ENCODE peak calls at places on chromosomes 12 and 14, in four cellular contexts. One of them, this sample, is unnamed.

GRCh38 chr12:125634813-125635212 is 569.6 kb downstream of the AACS start:
- DNase-seq in K562: no peak
- DNase-seq in H1: no peak
- DNase-seq in HepG2: no peak
- DNase-seq in this sample: no peak

GRCh38 chr12:16163891-16164290 is 113.6 kb downstream of the SLC15A5 start:
- DNase-seq in K562: no peak
- DNase-seq in H1: no peak
- DNase-seq in HepG2: no peak
- DNase-seq in this sample: no peak

GRCh38 chr14:90624732-90625444 is 191.3 kb downstream of the TTC7B start:
- DNase-seq in K562: no peak
- DNase-seq in H1: no peak
- DNase-seq in HepG2: peak; percentile 53
- DNase-seq in this sample: no peak

GRCh38 chr12:125050868-125051267 is 14.4 kb upstream of the AACS start:
- DNase-seq in K562: no peak
- DNase-seq in H1: no peak
- DNase-seq in HepG2: no peak
- DNase-seq in this sample: no peak

GRCh38 chr14:80003138-80003537 is 208.2 kb downstream of the DIO2 start:
- DNase-seq in K562: no peak
- DNase-seq in H1: no peak
- DNase-seq in HepG2: peak; percentile 79
- DNase-seq in this sample: no peak

GRCh38 chr12:102753802-102754201 is 163.2 kb downstream of the PAH start:
- DNase-seq in K562: no peak
- DNase-seq in H1: no peak
- DNase-seq in HepG2: no peak
- DNase-seq in this sample: no peak

GRCh38 chr14:53999061-53999488 is 42.5 kb upstream of the BMP4 start:
- DNase-seq in K562: no peak
- DNase-seq in H1: no peak
- DNase-seq in HepG2: peak; percentile 68
- DNase-seq in this sample: no peak

GRCh38 chr12:95663525-95663924 is 112.2 kb upstream of the USP44 start:
- DNase-seq in K562: no peak
- DNase-seq in H1: no peak
- DNase-seq in HepG2: peak; percentile 23
- DNase-seq in this sample: no peak

GRCh38 chr14:72633551-72633950 is 260.4 kb downstream of the DPF3 start:
- DNase-seq in K562: no peak
- DNase-seq in H1: peak; percentile 20
- DNase-seq in HepG2: no peak
- DNase-seq in this sample: no peak

GRCh38 chr14:104800600-104801283 is at the start of gene ZBTB42:
- DNase-seq in K562: peak; percentile 77
- DNase-seq in H1: peak; percentile 74
- DNase-seq in HepG2: peak; percentile 54
- DNase-seq in this sample: no peak

GRCh38 chr12:75542942-75543341 is 31.5 kb upstream of the KRR1 start:
- DNase-seq in K562: no peak
- DNase-seq in H1: no peak
- DNase-seq in HepG2: no peak
- DNase-seq in this sample: no peak

DNA sequence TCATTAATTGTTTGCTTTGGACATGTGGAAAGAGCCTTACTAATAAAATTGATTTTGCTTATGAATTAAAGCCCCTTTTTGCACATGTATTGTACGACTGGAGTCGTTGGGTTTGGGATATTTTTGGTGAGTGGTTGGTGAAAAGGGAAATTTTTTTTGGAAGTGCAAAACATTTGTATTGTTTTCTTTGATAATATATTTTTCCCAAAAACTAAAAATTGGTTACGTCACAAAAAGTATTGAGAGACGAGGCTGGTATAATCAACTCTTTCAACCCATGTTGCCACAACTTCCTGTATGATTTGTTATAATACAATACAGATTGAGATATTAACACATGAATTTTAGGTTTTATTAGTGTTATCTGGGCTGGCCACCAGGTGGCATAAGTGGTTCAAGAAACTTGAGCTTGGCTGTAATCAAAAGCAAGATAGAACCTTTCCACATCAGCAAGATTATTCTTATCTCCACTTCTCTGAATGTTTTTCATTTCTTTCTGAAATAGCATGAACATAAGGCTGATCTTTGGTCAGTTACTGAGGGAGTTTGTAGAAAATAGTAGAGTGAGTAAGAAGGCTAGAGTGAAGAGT is 8.7 kb downstream of the NGDN start:
- DNase-seq in K562: peak; percentile 51
- DNase-seq in H1: peak; percentile 56
- DNase-seq in HepG2: peak; percentile 77
- DNase-seq in this sample: no peak
- TF ChIP-seq ZNF274 in K562: no peak
- TF ChIP-seq ZNF274 in H1: no peak
- TF ChIP-seq ZNF274 in HepG2: no peak
- TF ChIP-seq ZNF274 in this sample: no peak

DNA sequence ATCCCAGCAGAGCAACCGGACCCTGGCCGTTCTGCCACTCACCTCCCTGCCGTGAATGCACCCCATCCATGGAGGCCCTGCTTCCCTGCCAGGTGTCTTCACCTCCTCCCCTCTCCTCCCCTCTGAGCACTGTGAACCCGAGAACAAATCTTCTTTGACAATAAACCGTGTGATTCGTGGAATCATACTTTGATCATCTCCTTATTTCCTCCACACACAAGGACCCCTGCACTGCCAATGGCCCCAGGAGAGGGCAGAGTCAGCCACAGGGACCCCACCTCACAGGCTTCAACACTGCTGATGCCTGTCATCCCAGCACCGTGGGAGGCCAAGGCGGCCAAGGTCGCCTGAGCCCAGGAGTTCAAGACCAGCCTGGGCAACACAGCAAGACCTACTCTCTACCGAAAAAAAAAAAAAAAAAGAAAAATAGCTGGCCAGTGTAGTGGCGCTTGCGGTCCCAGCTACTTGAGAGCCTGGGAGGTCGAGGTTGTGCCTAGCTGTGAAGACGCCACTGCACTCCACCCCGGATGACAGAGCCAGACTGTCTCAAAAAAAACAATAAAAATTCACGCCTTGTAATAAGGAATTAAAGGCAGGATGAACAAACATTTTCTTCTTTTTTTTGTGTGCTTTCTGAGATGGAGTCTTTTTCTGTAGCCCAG is 1.1 kb downstream of the XRCC3 start:
- DNase-seq in K562: no peak
- DNase-seq in H1: no peak
- DNase-seq in HepG2: no peak
- DNase-seq in this sample: no peak
- H3K4me3 ChIP-seq in K562: peak overlapping the region; percentile 68
- H3K4me3 ChIP-seq in H1: peak overlapping the region; percentile 84
- H3K4me3 ChIP-seq in HepG2: peak overlapping the region; percentile 64
- H3K4me3 ChIP-seq in this sample: peak overlapping the region; percentile 76

DNA sequence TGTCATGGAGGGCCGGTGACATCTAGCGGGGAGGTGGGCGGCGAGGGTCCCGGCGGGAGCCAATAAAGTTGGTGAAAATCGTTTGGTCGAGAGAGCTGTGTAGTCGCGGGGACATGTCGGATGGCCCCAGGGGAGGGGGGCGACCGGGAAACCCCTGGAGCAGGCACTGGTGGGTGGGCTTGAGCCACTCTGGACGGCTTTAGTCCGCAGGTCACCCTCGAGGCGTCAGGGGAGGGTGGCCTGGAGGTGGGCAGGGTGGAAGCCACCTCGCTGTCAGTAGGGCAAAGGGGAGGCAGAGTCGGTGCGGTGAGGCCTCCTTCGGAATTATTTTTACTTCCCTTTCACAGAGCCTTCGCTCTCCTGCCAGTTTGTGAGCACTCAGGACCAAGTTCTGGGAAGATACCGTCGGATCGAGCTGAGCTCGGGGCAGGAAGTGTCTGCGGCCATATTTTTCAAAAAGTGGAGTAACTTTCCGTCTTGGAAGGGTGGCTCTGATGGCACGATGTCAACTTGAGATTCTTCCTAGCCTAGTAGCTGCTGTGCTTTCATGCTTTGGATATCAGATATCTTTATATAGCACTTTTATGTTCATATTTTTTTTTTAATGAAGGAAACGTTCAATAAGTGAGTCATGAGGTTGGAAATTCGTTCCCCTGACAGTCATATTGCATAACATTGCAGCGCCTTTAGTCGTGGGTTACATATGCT is 28.2 kb downstream of the WBP11 start:
- DNase-seq in K562: no peak
- DNase-seq in H1: peak; percentile 63
- DNase-seq in HepG2: no peak
- DNase-seq in this sample: no peak
- H3K9ac ChIP-seq in K562: no peak overlapping the region
- H3K9ac ChIP-seq in H1: peak overlapping the region; percentile 60
- H3K9ac ChIP-seq in HepG2: peak overlapping the region; percentile 71
- H3K9ac ChIP-seq in this sample: peak overlapping the region; percentile 77

GRCh38 chr14:55414551-55414950 is 2.9 kb upstream of the ATG14 start:
- DNase-seq in K562: no peak
- DNase-seq in H1: no peak
- DNase-seq in HepG2: no peak
- DNase-seq in this sample: no peak

GRCh38 chr14:55419663-55420062 is 8.0 kb upstream of the ATG14 start:
- DNase-seq in K562: no peak
- DNase-seq in H1: no peak
- DNase-seq in HepG2: peak; percentile 13
- DNase-seq in this sample: no peak

GRCh38 chr14:55416866-55417265 is 5.2 kb upstream of the ATG14 start:
- DNase-seq in K562: peak; percentile 66
- DNase-seq in H1: peak; percentile 58
- DNase-seq in HepG2: no peak
- DNase-seq in this sample: no peak

GRCh38 chr14:55418411-55418810 is 6.8 kb upstream of the ATG14 start:
- DNase-seq in K562: peak; percentile 28
- DNase-seq in H1: no peak
- DNase-seq in HepG2: no peak
- DNase-seq in this sample: no peak

DNA sequence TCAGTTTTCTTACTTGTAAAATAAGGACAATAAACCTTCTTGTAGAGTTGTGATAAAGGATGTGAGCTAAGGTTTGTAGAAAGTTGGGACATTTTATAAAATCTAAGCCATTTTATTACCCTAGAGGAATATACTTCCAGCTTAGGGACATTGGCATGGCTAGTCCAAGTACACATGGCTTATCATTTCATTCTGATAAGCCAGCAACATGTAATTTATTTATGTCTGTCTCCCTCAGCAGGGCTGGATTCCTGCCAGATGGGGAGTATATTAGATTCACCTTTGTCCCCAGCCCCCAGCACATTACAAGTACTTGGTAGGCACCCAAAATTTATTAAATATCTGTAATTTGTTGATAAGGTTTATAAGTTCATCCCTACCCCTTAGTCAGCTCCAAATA is 6.3 kb upstream of the ATG14 start:
- DNase-seq in K562: peak; percentile 32
- DNase-seq in H1: no peak
- DNase-seq in HepG2: no peak
- DNase-seq in this sample: no peak
- TF ChIP-seq ZNF274 in K562: no peak
- TF ChIP-seq ZNF274 in H1: no peak
- TF ChIP-seq ZNF274 in HepG2: no peak
- TF ChIP-seq ZNF274 in this sample: no peak

DNA sequence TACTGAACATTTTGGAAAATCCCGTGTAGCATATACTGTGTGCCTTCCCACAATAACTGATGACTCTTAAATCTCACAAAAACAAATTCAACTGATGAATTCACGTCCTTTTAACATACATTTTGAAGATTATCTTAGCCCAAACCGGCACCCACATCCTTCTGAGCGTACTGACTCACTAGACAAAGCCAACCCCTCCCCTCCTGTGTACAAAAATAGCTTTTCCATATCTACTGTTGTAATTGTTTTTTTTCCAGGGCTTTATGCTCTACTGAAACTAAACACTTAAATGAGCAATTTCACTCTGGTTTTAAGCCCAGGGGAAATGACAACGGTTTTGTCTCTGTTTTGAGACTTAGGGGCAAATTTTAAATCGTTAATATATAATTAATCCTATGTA is 109.3 kb upstream of the ATF7IP start:
- DNase-seq in K562: no peak
- DNase-seq in H1: no peak
- DNase-seq in HepG2: no peak
- DNase-seq in this sample: no peak
- H3K4me3 ChIP-seq in K562: no peak overlapping the region
- H3K4me3 ChIP-seq in H1: no peak overlapping the region
- H3K4me3 ChIP-seq in HepG2: no peak overlapping the region
- H3K4me3 ChIP-seq in this sample: no peak overlapping the region